ENCODE peak calls at places on chromosomes 13 and 19, in six cellular contexts. N, G, W, D, E and S are unnamed samples.

GRCh38 chr13:30266751-30267150 is 40.6 kb downstream of the KATNAL1 start:
- DNase-seq in G (no peak), D (no peak), W (no peak), N (no peak), E (no peak), S (no peak)

GRCh38 chr13:107765724-107766436 is 449.5 kb downstream of the LIG4 start:
- DNase-seq in W (no peak), E (no peak), N (peak), G (peak), D (no peak), S (no peak)

GRCh38 chr13:36815069-36815468 is 4.0 kb upstream of the RFXAP start:
- DNase-seq in W (no peak), D (peak), G (no peak), N (peak), E (no peak), S (no peak)

GRCh38 chr19:10644351-10645007 is 9.7 kb upstream of the ILF3 start:
- DNase-seq in G (peak), N (peak), W (peak), E (peak), D (peak), S (peak)

GRCh38 chr13:106505295-106505694 is 30.2 kb downstream of the EFNB2 start:
- DNase-seq in W (no peak), D (no peak), G (no peak), E (no peak), N (no peak), S (no peak)

GRCh38 chr19:33434090-33434885 is 60.8 kb downstream of the CEBPG start:
- DNase-seq in W (no peak), G (no peak), N (no peak), E (no peak), D (no peak), S (no peak)

GRCh38 chr13:92807343-92807742 is 419.3 kb upstream of the GPC6 start:
- DNase-seq in W (no peak), G (peak), E (no peak), N (no peak), D (no peak), S (no peak)

GRCh38 chr13:102441085-102441484 is 39.2 kb upstream of the FGF14 start:
- DNase-seq in E (no peak), D (no peak), W (no peak), N (no peak), G (no peak), S (no peak)

GRCh38 chr19:29467824-29468401 is 57.9 kb upstream of the VSTM2B start:
- DNase-seq in N (no peak), G (peak), W (peak), D (peak), E (no peak), S (peak)

GRCh38 chr19:15737722-15738121 is at the start of gene OR10H3:
- DNase-seq in E (no peak), G (no peak), N (no peak), D (no peak), W (no peak), S (no peak)

GRCh38 chr19:40744554-40745401 is 5.5 kb downstream of the ACTMAP start:
- DNase-seq in W (no peak), D (peak), N (peak), G (no peak), E (no peak), S (peak)

GRCh38 chr19:3184847-3185481 is 766 bp upstream of the NCLN start:
- DNase-seq in D (no peak), E (no peak), N (no peak), W (no peak), G (no peak), S (no peak)

DNA sequence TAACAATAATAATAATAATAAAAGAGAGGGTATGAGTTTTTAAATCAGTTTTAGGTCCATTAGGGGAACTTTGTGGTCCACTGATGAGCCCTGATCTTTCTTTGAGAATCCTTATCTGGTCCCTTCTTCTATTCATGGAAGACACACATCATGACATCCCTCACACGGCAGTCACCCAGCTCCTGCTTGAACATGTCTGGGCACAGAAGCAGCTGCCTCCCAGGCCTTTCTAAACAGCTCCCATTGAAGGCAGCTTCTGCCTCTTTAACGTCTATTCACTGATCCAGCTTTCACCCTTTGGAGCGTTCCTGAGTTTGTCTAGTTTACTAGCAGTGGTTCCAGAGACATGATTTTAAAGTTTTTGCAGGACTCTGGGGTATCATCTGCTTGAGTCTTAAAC is 42.6 kb upstream of the STK24 start:
- DNase-seq in G (no peak), N (no peak), D (no peak), E (no peak), W (no peak), S (no peak)
- H2BK15ac ChIP-seq in G (no peak), N (no peak), D (no peak), E (no peak), W (no peak), S (no peak)

GRCh38 chr19:55543567-55543966 is 1.8 kb downstream of the SBK3 start:
- DNase-seq in W (no peak), N (no peak), D (no peak), E (no peak), G (no peak), S (no peak)
- H3K23ac ChIP-seq in W (no peak), N (no peak), D (no peak), E (no peak), G (no peak), S (no peak)

DNA sequence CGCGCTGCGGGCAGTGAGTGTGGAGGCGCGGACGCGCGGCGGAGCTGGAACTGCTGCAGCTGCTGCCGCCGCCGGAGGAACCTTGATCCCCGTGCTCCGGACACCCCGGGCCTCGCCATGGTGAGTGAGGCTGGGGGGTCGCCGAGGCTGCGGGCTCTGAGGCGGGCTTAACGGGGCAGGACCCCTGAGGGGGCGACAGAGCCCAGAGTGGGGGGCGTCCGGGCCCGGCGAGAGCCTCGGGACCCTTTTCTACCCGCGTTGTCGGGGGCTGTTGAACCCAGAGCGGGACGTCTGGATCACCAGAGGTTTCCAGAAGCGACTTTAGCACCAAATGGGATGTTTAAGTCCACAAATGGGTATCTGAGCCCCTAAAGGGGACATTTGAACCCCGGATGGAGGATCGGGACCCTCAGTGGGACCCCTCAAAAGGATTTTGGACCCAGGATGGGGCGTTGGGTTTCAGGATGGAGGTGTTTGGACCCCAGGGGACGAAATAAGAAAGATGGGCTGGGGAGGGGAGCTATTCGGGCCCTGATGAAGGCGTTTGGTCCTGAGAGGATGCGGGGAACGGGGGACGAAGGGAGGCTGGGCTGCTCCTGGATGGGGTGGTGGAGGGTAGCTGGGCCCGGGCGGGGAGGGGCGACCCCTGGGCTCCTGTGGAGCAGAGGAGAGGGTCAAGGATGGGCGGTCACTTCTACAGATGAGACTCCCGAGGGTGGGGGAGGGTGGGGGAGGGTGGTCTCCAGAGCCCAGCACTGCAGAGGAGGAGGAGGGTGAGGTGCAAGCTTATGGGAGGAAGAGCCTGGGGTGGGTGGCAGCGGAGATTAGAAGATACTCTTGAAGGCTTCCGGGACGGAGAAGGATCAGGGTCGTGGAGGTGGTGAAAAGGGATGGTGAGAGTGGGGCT is at the start of gene CALM3:
- DNase-seq in D (no peak), G (no peak), W (no peak), N (no peak), E (no peak), S (no peak)
- H2AK5ac ChIP-seq in D (no peak), G (peak), W (peak), N (peak), E (no peak), S (no peak)

GRCh38 chr19:35545855-35546381 is 492 bp downstream of the TMEM147 start:
- DNase-seq in G (no peak), E (no peak), D (peak), N (peak), W (no peak), S (no peak)
- H2BK15ac ChIP-seq in G (no peak), E (no peak), D (no peak), N (no peak), W (no peak), S (no peak)

DNA sequence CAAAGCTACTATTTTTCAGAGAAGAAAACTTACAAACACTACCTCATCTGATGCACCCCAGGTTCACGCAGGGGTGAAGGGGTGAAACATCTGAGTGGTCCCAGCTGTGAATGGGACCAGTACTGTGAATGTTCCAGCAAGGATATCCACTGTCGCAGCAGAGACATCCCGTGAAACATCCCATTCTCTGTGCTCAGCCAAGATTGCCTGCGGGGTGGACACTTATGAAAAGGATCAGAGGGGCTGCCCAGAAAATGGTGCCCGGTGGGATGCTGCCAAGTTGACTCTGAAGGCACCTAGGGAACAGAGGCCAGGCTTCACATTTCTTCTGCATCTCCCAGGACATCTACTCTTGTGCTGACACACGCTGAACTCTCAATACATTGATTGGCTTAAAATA is 15.9 kb downstream of the IRS2 start:
- DNase-seq in E (no peak), W (no peak), D (no peak), G (no peak), N (no peak), S (no peak)
- H3K23ac ChIP-seq in E (no peak), W (no peak), D (no peak), G (no peak), N (no peak), S (no peak)